ENCODE peak calls at places on chromosome 5, in seven cellular contexts. D, H, C, F, S, A and K are unnamed samples. For H3K4me1 and H3K36me3, the result is how much of the 10 kb centered on the place peaks cover.

GRCh38 chr5:139065296-139065695 is 132.9 kb downstream of the SIL1 start:
- DNase-seq in A (no peak), H (no peak), S (no peak), D (no peak), C (no peak), F (peak), K (no peak)

GRCh38 chr5:148541054-148541835 is 113.1 kb downstream of the HTR4 start:
- DNase-seq in A (no peak), H (no peak), S (no peak), C (no peak), F (no peak), D (no peak), K (no peak)

GRCh38 chr5:81825237-81825636 is 74.3 kb upstream of the SSBP2 start:
- DNase-seq in D (peak), S (no peak), A (peak), H (no peak), C (no peak), F (peak), K (no peak)

GRCh38 chr5:172789687-172790495 is 18.9 kb upstream of the DUSP1 start:
- DNase-seq in F (no peak), C (peak), A (no peak), H (no peak), D (no peak), S (no peak), K (no peak)

GRCh38 chr5:43643327-43643726 is 40.3 kb downstream of the NNT start:
- DNase-seq in F (no peak), S (no peak), H (no peak), A (no peak), D (no peak), C (no peak), K (no peak)

GRCh38 chr5:43973318-43973717 is 370.3 kb downstream of the NNT start:
- DNase-seq in D (no peak), A (no peak), H (no peak), S (no peak), C (no peak), F (peak), K (no peak)

GRCh38 chr5:132501961-132502931 is 11.7 kb upstream of the IRF1 start:
- DNase-seq in S (no peak), F (no peak), H (no peak), D (no peak), C (no peak), A (no peak), K (no peak)

GRCh38 chr5:159768243-159768642 is 148.0 kb upstream of the ADRA1B start:
- DNase-seq in D (no peak), H (no peak), A (no peak), C (peak), F (no peak), S (no peak), K (no peak)

GRCh38 chr5:96649938-96650540 is 12.1 kb upstream of the CAST start:
- DNase-seq in A (no peak), F (no peak), C (no peak), D (no peak), S (no peak), H (no peak), K (no peak)

GRCh38 chr5:3634061-3634460 is 38.4 kb downstream of the IRX1 start:
- DNase-seq in A (no peak), F (no peak), D (no peak), S (no peak), H (no peak), C (no peak), K (no peak)

GRCh38 chr5:71586052-71586940 is 844 bp upstream of the MCCC2 start:
- DNase-seq in H (no peak), A (peak), S (no peak), D (no peak), F (no peak), C (no peak), K (no peak)

GRCh38 chr5:74433255-74434123 is 207.0 kb downstream of the ENC1 start:
- DNase-seq in F (peak), S (no peak), C (peak), A (no peak), D (no peak), H (no peak), K (no peak)
- H3K27ac ChIP-seq in F (no peak), S (no peak), C (peak), A (peak), D (no peak), H (no peak), K (no peak)

GRCh38 chr5:135537745-135538144 is 2.0 kb upstream of the NEUROG1 start:
- DNase-seq in H (no peak), S (no peak), D (no peak), F (no peak), A (no peak), C (no peak), K (no peak)

GRCh38 chr5:135535420-135535819 is 344 bp downstream of the NEUROG1 start:
- DNase-seq in S (no peak), A (no peak), C (no peak), D (no peak), F (no peak), H (no peak), K (no peak)

GRCh38 chr5:135534609-135535419 is 950 bp downstream of the NEUROG1 start:
- DNase-seq in A (no peak), F (no peak), H (no peak), C (peak), S (no peak), D (no peak), K (no peak)

GRCh38 chr5:135537271-135537670 is 1.5 kb upstream of the NEUROG1 start:
- DNase-seq in S (no peak), A (no peak), F (no peak), D (no peak), H (no peak), C (no peak), K (no peak)

DNA sequence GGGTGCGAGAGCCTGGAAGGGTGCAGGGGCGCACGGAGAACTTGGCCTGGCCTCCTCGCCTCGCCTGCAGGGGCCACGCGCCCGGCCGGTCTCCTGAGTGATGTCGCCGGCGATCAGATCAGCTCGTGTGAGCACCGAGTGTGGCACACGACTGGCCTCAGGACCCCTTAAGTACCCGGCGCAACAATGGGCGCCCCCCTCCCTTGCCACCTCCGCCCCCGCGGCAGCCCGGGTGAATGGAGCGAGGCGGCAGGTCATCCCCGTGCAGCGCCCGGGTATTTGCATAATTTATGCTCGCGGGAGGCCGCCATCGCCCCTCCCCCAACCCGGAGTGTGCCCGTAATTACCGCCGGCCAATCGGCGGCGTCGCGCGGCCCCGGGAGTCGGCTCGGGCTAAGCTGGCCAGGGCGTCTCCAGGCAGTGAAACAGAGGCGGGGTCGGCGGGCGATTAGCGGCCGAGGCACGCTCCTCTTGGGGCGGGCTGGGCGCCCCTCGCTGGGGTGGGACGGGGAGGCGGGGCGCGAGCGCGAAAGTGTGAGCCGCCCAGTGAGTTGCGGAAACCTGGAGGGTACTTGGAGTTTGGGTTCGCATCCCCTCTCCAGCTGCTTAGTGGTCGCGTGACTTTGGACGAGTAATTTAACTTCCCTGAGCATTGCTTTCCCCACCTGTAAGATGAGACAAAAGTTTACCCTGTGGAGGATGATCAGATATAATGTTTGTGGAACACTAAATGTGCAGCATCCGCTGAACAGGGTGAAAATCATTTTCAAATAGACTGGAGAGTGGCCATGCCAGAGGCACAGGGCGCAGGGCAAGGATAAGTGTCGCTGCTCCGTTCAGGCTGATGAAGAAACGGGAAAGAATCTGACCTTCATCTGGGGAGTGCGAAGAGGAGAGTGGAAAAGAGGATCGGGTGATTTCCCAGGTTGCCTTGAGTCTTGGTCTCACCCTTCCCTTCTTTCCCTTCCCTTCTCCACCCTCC is at the start of gene NEUROG1:
- DNase-seq in S (no peak), H (no peak), F (no peak), A (no peak), C (peak), D (no peak), K (no peak)
- H3K4me1 ChIP-seq in S (under half), H (under half), F (under half), A (under half), C (under half), D (under half), K (under half)

DNA sequence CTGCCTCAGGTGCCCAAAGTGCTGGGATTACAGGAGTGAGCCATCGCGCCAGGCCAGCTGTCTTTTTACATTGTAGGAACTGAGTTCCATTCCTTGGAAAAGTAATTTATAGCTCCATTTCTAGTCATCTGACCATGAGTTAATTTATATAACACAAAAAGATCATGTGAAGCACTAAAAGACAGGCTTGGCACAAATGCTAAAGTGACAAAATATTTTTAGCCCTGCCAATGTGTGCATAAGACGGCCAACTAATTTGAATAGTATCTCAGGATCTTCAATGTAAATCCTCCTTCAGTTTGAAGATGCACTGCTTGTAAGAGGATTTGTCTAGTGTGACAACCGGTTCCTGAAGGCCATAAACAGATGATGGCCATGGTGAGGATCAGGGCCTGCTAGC is 49.1 kb downstream of the MTMR12 start:
- DNase-seq in S (no peak), F (no peak), D (no peak), H (no peak), A (no peak), C (no peak), K (no peak)
- H3K36me3 ChIP-seq in S (half or more), F (under half), D (under half), H (under half), A (half or more), C (under half), K (under half)

GRCh38 chr5:136309376-136309775 is 56.0 kb downstream of the TRPC7 start:
- DNase-seq in F (no peak), A (no peak), S (no peak), H (no peak), D (no peak), C (no peak), K (no peak)
- H3K27ac ChIP-seq in F (no peak), A (no peak), S (no peak), H (no peak), D (no peak), C (no peak), K (no peak)

GRCh38 chr5:176851871-176852270 is 41.5 kb downstream of the UNC5A start:
- DNase-seq in H (no peak), C (no peak), A (no peak), S (no peak), F (no peak), D (no peak), K (no peak)
- H3K4me1 ChIP-seq in H (under half), C (under half), A (under half), S (under half), F (under half), D (under half), K (under half)

GRCh38 chr5:149956685-149957084 is 3.9 kb upstream of the SLC26A2 start:
- DNase-seq in D (no peak), C (no peak), S (no peak), H (no peak), A (no peak), F (peak), K (no peak)

GRCh38 chr5:149960272-149961185 is at the start of gene SLC26A2:
- DNase-seq in F (peak), C (peak), S (peak), H (peak), A (peak), D (peak), K (peak)

GRCh38 chr5:149959406-149960236 is 937 bp upstream of the SLC26A2 start:
- DNase-seq in A (no peak), D (no peak), H (no peak), C (peak), F (peak), S (peak), K (no peak)

GRCh38 chr5:149954798-149955197 is 5.8 kb upstream of the SLC26A2 start:
- DNase-seq in A (no peak), H (no peak), F (no peak), S (no peak), C (no peak), D (no peak), K (no peak)

DNA sequence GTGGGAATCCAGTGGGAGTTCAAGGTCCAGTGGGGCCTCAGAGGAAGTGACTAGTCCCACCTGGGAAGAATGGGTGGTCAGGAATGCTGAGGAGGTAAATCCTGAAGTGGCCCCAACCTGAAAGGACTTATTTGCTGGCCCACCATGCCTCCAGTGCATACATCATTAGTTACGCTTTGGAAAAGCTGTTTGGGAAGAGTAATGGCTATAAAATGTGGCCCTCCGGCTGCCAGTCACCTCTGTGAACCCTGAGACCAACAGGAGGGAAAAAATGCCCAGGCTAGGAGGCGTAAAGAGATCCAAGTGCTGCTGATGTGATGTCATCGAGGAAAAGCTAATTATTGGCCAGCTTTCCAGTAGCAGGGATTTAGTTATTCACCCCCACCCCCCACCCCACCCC is 2.7 kb upstream of the SLC26A2 start:
- DNase-seq in A (no peak), D (no peak), C (no peak), S (no peak), F (peak), H (no peak), K (no peak)
- H3K36me3 ChIP-seq in A (under half), D (under half), C (under half), S (under half), F (under half), H (under half), K (under half)

DNA sequence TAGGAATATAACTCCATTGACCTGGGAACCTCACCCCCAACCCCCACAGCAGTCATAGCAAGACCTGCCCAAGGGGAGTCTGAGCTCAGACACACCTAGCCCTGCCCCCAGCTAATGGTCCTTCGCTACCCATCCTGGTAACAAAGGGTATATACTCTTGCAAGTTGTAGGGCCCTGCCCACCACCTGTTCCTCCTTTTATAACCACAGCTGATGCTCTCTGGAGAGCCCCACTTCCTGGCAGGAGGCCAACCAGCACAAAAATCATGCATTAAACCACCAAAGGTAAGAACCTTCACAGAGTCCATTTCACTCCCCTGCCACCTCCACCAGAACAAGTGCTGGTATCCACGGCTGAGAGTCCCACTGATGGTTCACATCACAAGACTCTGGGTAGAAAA is 1195.3 kb upstream of the SEMA6A start:
- DNase-seq in C (no peak), A (no peak), D (no peak), H (no peak), F (no peak), S (no peak), K (no peak)
- H3K27ac ChIP-seq in C (no peak), A (no peak), D (no peak), H (no peak), F (no peak), S (no peak), K (no peak)

DNA sequence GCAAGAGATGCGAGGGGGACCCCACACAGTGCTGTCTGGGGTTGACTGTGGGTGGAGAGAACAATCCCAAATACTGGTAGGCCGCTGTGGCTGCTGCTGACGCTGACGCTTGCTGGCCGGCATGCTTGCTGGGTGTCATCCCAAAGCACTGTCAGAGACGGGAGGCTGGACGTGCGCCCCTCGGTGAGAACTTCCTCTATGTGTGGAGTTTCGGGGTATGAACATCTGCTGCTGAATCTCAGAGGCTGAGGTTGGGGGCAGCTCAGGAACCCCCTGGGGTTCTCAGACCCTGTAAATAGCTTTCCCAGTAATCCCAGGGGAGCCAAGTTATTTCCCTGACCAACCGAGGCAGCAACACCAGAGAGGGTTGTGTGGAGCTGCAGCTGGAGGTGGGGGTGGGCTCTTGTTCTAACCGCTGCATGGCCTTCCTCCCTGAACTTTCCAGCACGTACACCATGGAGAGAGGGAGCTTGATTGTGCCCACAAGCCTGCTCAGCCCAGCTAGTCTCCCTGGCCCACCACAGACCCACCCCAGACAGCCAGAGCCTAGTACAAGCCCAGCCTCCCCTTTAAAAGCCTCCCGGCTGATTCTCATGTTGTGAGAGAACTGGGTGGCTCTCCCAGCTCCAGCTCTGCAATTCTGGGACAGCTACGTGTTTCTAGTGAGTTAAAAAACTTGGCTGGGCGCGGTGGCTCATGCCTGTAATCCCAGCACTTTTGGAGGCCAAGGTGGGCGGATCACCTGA is 21.8 kb upstream of the SLC12A7 start:
- DNase-seq in A (no peak), F (no peak), S (no peak), H (no peak), C (no peak), D (no peak), K (no peak)
- H3K4me1 ChIP-seq in A (under half), F (under half), S (under half), H (under half), C (under half), D (under half), K (under half)

GRCh38 chr5:32369542-32370155 is 56.9 kb upstream of the MTMR12 start:
- DNase-seq in F (no peak), H (no peak), A (no peak), D (no peak), S (no peak), C (no peak), K (no peak)

GRCh38 chr5:32362527-32362926 is 49.8 kb upstream of the MTMR12 start:
- DNase-seq in D (no peak), A (no peak), H (no peak), S (no peak), C (no peak), F (no peak), K (no peak)

GRCh38 chr5:32363030-32363429 is 50.3 kb upstream of the MTMR12 start:
- DNase-seq in F (no peak), S (no peak), C (no peak), H (no peak), A (no peak), D (no peak), K (no peak)

GRCh38 chr5:32369032-32369431 is 56.3 kb upstream of the MTMR12 start:
- DNase-seq in A (no peak), F (no peak), H (no peak), C (no peak), D (no peak), S (no peak), K (no peak)

GRCh38 chr5:32365623-32366022 is 52.9 kb upstream of the MTMR12 start:
- DNase-seq in D (no peak), A (no peak), H (no peak), F (no peak), C (no peak), S (no peak), K (no peak)
- H3K36me3 ChIP-seq in D (under half), A (half or more), H (under half), F (under half), C (under half), S (under half), K (under half)

GRCh38 chr5:56146674-56147073 is 86.5 kb downstream of the ANKRD55 start:
- DNase-seq in F (no peak), H (no peak), S (no peak), C (no peak), A (no peak), D (no peak), K (no peak)
- H3K27ac ChIP-seq in F (no peak), H (no peak), S (no peak), C (no peak), A (no peak), D (no peak), K (no peak)